ENCODE peak calls at places on chromosomes 4 and X, in four cellular contexts. O, B, P and R are unnamed samples.

GRCh38 chrX:47683171-47684145 is 24.5 kb upstream of the UXT start:
- DNase-seq in P (peak), O (no peak), B (no peak), R (no peak)

GRCh38 chrX:63350551-63350950 is 581 bp downstream of the SPIN4 start:
- DNase-seq in P (peak), O (no peak), B (peak), R (no peak)

GRCh38 chr4:22190855-22191254 is 242.3 kb upstream of the KCNIP4 start:
- DNase-seq in P (no peak), O (no peak), B (no peak), R (no peak)

GRCh38 chrX:12240491-12240890 is 102.2 kb downstream of the FRMPD4 start:
- DNase-seq in O (no peak), B (no peak), P (no peak), R (no peak)

GRCh38 chrX:153921511-153922285 is 4.4 kb downstream of the ARHGAP4 start:
- DNase-seq in B (no peak), O (no peak), P (no peak), R (no peak)

GRCh38 chrX:118271770-118272169 is 74.1 kb upstream of the WDR44 start:
- DNase-seq in P (peak), O (no peak), B (no peak), R (no peak)

GRCh38 chr4:57059890-57060716 is 50.1 kb downstream of the IGFBP7 start:
- DNase-seq in P (no peak), B (no peak), O (no peak), R (no peak)

GRCh38 chrX:104712515-104712914 is 146.5 kb downstream of the IL1RAPL2 start:
- DNase-seq in O (no peak), P (no peak), B (no peak), R (no peak)

GRCh38 chr4:116302990-116303735 is 782.2 kb downstream of the TRAM1L1 start:
- DNase-seq in P (no peak), B (no peak), O (no peak), R (no peak)

GRCh38 chr4:39446842-39447573 is 11.7 kb downstream of the RPL9 start:
- DNase-seq in O (no peak), P (no peak), B (peak), R (peak)

GRCh38 chr4:168766537-168767316 is 243.3 kb downstream of the CBR4 start:
- DNase-seq in O (no peak), B (no peak), P (no peak), R (no peak)

GRCh38 chr4:26943391-26943790 is 82.8 kb downstream of the STIM2 start:
- DNase-seq in B (no peak), O (no peak), P (no peak), R (no peak)

GRCh38 chr4:575281-576141 is 584 bp downstream of the TMEM271 start:
- DNase-seq in O (no peak), B (no peak), P (no peak), R (no peak)

GRCh38 chr4:6887591-6888371 is 21.8 kb upstream of the TBC1D14 start:
- DNase-seq in O (no peak), P (peak), B (no peak), R (no peak)
- TF ChIP-seq POLR2AphosphoS5 in O (no peak), P (no peak), B (no peak), R (no peak)

GRCh38 chr4:56048621-56049427 is 100.1 kb downstream of the CEP135 start:
- DNase-seq in B (peak), P (peak), O (peak), R (peak)
- TF ChIP-seq SPI1 in B (no peak), P (no peak), O (no peak), R (no peak)

GRCh38 chrX:40008841-40009461 is 88.8 kb downstream of the BCOR start:
- DNase-seq in P (no peak), B (no peak), O (no peak), R (no peak)
- TF ChIP-seq POLR2AphosphoS5 in P (no peak), B (no peak), O (no peak), R (no peak)

DNA sequence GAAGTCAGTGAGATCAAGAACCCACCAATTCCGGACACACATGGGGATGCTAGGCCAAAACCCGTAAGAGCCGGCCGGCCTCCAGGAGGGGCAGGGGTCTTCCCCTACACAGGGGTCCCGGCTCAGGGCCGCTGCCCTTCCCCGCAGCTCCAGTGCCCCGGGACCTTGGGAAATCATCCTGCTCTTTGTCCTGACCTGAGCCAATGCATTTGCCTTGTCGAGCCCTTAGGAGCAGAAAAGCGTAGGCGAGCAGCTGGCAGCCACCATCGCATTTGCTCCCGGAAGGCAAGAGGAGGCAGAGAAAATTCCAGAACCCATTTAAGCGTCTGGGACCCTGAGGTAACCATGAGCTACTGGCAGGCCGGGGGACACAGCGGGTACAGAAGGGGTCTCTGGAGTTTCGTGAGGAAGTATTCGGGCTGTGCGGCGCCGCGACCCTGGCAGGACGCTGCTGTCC is 7.4 kb upstream of the TNIP2 start:
- DNase-seq in O (no peak), P (no peak), B (no peak), R (no peak)
- TF ChIP-seq SPI1 in O (no peak), P (no peak), B (no peak), R (no peak)

GRCh38 chr4:10105920-10106319 is 10.7 kb downstream of the WDR1 start:
- DNase-seq in B (no peak), O (no peak), P (peak), R (no peak)

GRCh38 chr4:10107111-10108091 is 9.2 kb downstream of the WDR1 start:
- DNase-seq in O (no peak), B (no peak), P (no peak), R (no peak)

GRCh38 chr4:10104991-10105276 is 11.7 kb downstream of the WDR1 start:
- DNase-seq in O (no peak), B (no peak), P (no peak), R (no peak)

GRCh38 chr4:10105421-10105820 is 11.2 kb downstream of the WDR1 start:
- DNase-seq in O (no peak), B (no peak), P (no peak), R (no peak)

DNA sequence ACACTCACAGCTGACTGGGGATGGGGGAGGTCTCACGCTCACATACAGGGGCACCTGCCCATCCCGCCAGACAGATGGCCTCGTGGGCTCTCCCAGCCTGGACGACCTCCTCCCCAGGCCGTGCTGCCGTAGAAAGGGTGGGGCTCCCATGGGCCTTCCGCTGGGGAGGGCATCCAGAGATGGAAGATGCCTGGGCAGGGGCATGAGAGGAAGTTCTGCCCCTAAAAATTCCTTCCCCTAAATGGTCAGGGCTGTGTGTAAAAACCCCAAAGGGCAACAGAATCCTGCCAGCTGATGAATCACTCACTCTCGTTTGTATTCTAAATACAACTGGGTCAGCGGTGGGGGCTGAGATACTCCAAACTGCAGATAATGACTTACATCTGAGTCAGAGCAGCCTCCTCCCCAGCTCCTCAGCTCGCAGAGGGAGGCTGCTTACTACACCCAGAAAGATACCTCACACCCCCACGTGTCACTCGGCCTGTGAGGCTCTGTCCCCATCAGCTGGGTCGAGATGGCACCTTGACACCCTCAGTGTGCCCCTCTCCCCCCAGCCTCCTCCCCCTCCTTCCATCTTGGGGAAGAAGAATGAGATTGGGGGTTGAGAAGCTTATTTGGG is 10.1 kb downstream of the WDR1 start:
- DNase-seq in P (peak), O (no peak), B (no peak), R (peak)
- TF ChIP-seq POLR2AphosphoS5 in P (no peak), O (no peak), B (peak), R (peak)

DNA sequence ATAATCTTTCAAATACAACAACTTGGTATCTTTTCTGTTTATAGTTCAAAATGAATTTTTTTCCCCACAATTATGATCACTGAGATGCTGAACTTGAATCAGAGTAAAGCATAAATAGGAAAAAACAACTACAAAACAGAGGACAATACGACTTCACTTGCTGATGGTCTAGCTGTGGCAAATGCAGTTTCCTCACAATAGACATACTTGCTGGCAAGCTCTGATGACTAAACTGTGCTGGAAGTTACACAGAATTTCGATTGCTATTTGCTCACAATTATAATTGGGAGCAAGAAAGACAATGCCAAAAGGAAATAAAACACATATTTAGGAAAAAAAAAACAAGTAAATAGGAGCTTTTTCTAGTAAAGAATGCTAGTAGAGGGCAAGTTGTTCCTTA is 14.7 kb downstream of the VEGFC start:
- DNase-seq in O (no peak), B (no peak), P (no peak), R (no peak)
- TF ChIP-seq SPI1 in O (no peak), B (no peak), P (no peak), R (no peak)